ENCODE peak calls at places on chromosome 20, in six cellular contexts. One of them, this sample, is unnamed.

GRCh38 chr20:24619212-24619611 is 149.8 kb downstream of the SYNDIG1 start:
- DNase-seq in NB4: no peak
- DNase-seq in activated T-helper 9 cell treated with anti-CD3 and anti-CD28 coated beads, Interleukin-2, amount 50 U/mL, for 16 hours: no peak
- DNase-seq in stimulated activated CD4-positive, alpha-beta T cell treated with anti-CD3 and anti-CD28 coated beads, TNF-alpha, amount 100 ng/mL, for 1 hour: no peak
- DNase-seq in GF-D8: no peak
- DNase-seq in substantia nigra: no peak
- DNase-seq in this sample: no peak

GRCh38 chr20:18056174-18057105 is 1.3 kb downstream of the OVOL2 start:
- DNase-seq in NB4: peak; percentile 20
- DNase-seq in activated T-helper 9 cell treated with anti-CD3 and anti-CD28 coated beads, Interleukin-2, amount 50 U/mL, for 16 hours: no peak
- DNase-seq in stimulated activated CD4-positive, alpha-beta T cell treated with anti-CD3 and anti-CD28 coated beads, TNF-alpha, amount 100 ng/mL, for 1 hour: no peak
- DNase-seq in GF-D8: no peak
- DNase-seq in substantia nigra: no peak
- DNase-seq in this sample: no peak

GRCh38 chr20:50916257-50916656 is 15.0 kb downstream of the ADNP start:
- DNase-seq in NB4: no peak
- DNase-seq in activated T-helper 9 cell treated with anti-CD3 and anti-CD28 coated beads, Interleukin-2, amount 50 U/mL, for 16 hours: no peak
- DNase-seq in stimulated activated CD4-positive, alpha-beta T cell treated with anti-CD3 and anti-CD28 coated beads, TNF-alpha, amount 100 ng/mL, for 1 hour: no peak
- DNase-seq in GF-D8: no peak
- DNase-seq in substantia nigra: no peak
- DNase-seq in this sample: no peak

GRCh38 chr20:1952737-1953530 is 40.9 kb downstream of the PDYN start:
- DNase-seq in NB4: no peak
- DNase-seq in activated T-helper 9 cell treated with anti-CD3 and anti-CD28 coated beads, Interleukin-2, amount 50 U/mL, for 16 hours: no peak
- DNase-seq in stimulated activated CD4-positive, alpha-beta T cell treated with anti-CD3 and anti-CD28 coated beads, TNF-alpha, amount 100 ng/mL, for 1 hour: no peak
- DNase-seq in GF-D8: no peak
- DNase-seq in substantia nigra: no peak
- DNase-seq in this sample: no peak

GRCh38 chr20:51750770-51751388 is 17.3 kb downstream of the ATP9A start:
- DNase-seq in NB4: no peak
- DNase-seq in activated T-helper 9 cell treated with anti-CD3 and anti-CD28 coated beads, Interleukin-2, amount 50 U/mL, for 16 hours: no peak
- DNase-seq in stimulated activated CD4-positive, alpha-beta T cell treated with anti-CD3 and anti-CD28 coated beads, TNF-alpha, amount 100 ng/mL, for 1 hour: no peak
- DNase-seq in GF-D8: no peak
- DNase-seq in substantia nigra: no peak
- DNase-seq in this sample: no peak

GRCh38 chr20:3563548-3564177 is 92.8 kb downstream of the ATRN start:
- DNase-seq in NB4: peak; percentile 66
- DNase-seq in activated T-helper 9 cell treated with anti-CD3 and anti-CD28 coated beads, Interleukin-2, amount 50 U/mL, for 16 hours: no peak
- DNase-seq in stimulated activated CD4-positive, alpha-beta T cell treated with anti-CD3 and anti-CD28 coated beads, TNF-alpha, amount 100 ng/mL, for 1 hour: no peak
- DNase-seq in GF-D8: peak; percentile 7
- DNase-seq in substantia nigra: no peak
- DNase-seq in this sample: no peak

GRCh38 chr20:8583209-8584106 is 451.4 kb downstream of the PLCB1 start:
- DNase-seq in NB4: no peak
- DNase-seq in activated T-helper 9 cell treated with anti-CD3 and anti-CD28 coated beads, Interleukin-2, amount 50 U/mL, for 16 hours: no peak
- DNase-seq in stimulated activated CD4-positive, alpha-beta T cell treated with anti-CD3 and anti-CD28 coated beads, TNF-alpha, amount 100 ng/mL, for 1 hour: no peak
- DNase-seq in GF-D8: no peak
- DNase-seq in substantia nigra: no peak
- DNase-seq in this sample: no peak

GRCh38 chr20:8066662-8067061 is 47.1 kb upstream of the TMX4 start:
- DNase-seq in NB4: no peak
- DNase-seq in activated T-helper 9 cell treated with anti-CD3 and anti-CD28 coated beads, Interleukin-2, amount 50 U/mL, for 16 hours: no peak
- DNase-seq in stimulated activated CD4-positive, alpha-beta T cell treated with anti-CD3 and anti-CD28 coated beads, TNF-alpha, amount 100 ng/mL, for 1 hour: no peak
- DNase-seq in GF-D8: no peak
- DNase-seq in substantia nigra: no peak
- DNase-seq in this sample: no peak

GRCh38 chr20:49573900-49574416 is 6.0 kb upstream of the PTGIS start:
- DNase-seq in NB4: no peak
- DNase-seq in activated T-helper 9 cell treated with anti-CD3 and anti-CD28 coated beads, Interleukin-2, amount 50 U/mL, for 16 hours: no peak
- DNase-seq in stimulated activated CD4-positive, alpha-beta T cell treated with anti-CD3 and anti-CD28 coated beads, TNF-alpha, amount 100 ng/mL, for 1 hour: no peak
- DNase-seq in GF-D8: no peak
- DNase-seq in substantia nigra: no peak
- DNase-seq in this sample: no peak

GRCh38 chr20:21518292-21518991 is 4.6 kb upstream of the NKX2-2 start:
- DNase-seq in NB4: no peak
- DNase-seq in activated T-helper 9 cell treated with anti-CD3 and anti-CD28 coated beads, Interleukin-2, amount 50 U/mL, for 16 hours: no peak
- DNase-seq in stimulated activated CD4-positive, alpha-beta T cell treated with anti-CD3 and anti-CD28 coated beads, TNF-alpha, amount 100 ng/mL, for 1 hour: no peak
- DNase-seq in GF-D8: no peak
- DNase-seq in substantia nigra: no peak
- DNase-seq in this sample: no peak

GRCh38 chr20:33874129-33874528 is 63.0 kb downstream of the CHMP4B start:
- DNase-seq in NB4: no peak
- DNase-seq in activated T-helper 9 cell treated with anti-CD3 and anti-CD28 coated beads, Interleukin-2, amount 50 U/mL, for 16 hours: no peak
- DNase-seq in stimulated activated CD4-positive, alpha-beta T cell treated with anti-CD3 and anti-CD28 coated beads, TNF-alpha, amount 100 ng/mL, for 1 hour: no peak
- DNase-seq in GF-D8: no peak
- DNase-seq in substantia nigra: no peak
- DNase-seq in this sample: no peak

GRCh38 chr20:23434521-23435313 is 4.8 kb upstream of the CSTL1 start:
- DNase-seq in NB4: no peak
- DNase-seq in activated T-helper 9 cell treated with anti-CD3 and anti-CD28 coated beads, Interleukin-2, amount 50 U/mL, for 16 hours: no peak
- DNase-seq in stimulated activated CD4-positive, alpha-beta T cell treated with anti-CD3 and anti-CD28 coated beads, TNF-alpha, amount 100 ng/mL, for 1 hour: no peak
- DNase-seq in GF-D8: no peak
- DNase-seq in substantia nigra: no peak
- DNase-seq in this sample: no peak

GRCh38 chr20:64095455-64095854 is 11.3 kb upstream of the LKAAEAR1 start:
- DNase-seq in NB4: no peak
- DNase-seq in activated T-helper 9 cell treated with anti-CD3 and anti-CD28 coated beads, Interleukin-2, amount 50 U/mL, for 16 hours: no peak
- DNase-seq in stimulated activated CD4-positive, alpha-beta T cell treated with anti-CD3 and anti-CD28 coated beads, TNF-alpha, amount 100 ng/mL, for 1 hour: no peak
- DNase-seq in GF-D8: no peak
- DNase-seq in substantia nigra: no peak
- DNase-seq in this sample: no peak

GRCh38 chr20:57624124-57624523 is 3.9 kb upstream of the ZBP1 start:
- DNase-seq in NB4: no peak
- DNase-seq in activated T-helper 9 cell treated with anti-CD3 and anti-CD28 coated beads, Interleukin-2, amount 50 U/mL, for 16 hours: no peak
- DNase-seq in stimulated activated CD4-positive, alpha-beta T cell treated with anti-CD3 and anti-CD28 coated beads, TNF-alpha, amount 100 ng/mL, for 1 hour: no peak
- DNase-seq in GF-D8: no peak
- DNase-seq in substantia nigra: no peak
- DNase-seq in this sample: no peak

GRCh38 chr20:48649104-48649626 is 178.6 kb downstream of the PREX1 start:
- DNase-seq in NB4: no peak
- DNase-seq in activated T-helper 9 cell treated with anti-CD3 and anti-CD28 coated beads, Interleukin-2, amount 50 U/mL, for 16 hours: no peak
- DNase-seq in stimulated activated CD4-positive, alpha-beta T cell treated with anti-CD3 and anti-CD28 coated beads, TNF-alpha, amount 100 ng/mL, for 1 hour: no peak
- DNase-seq in GF-D8: no peak
- DNase-seq in substantia nigra: no peak
- DNase-seq in this sample: no peak

GRCh38 chr20:32437391-32438074 is 79.4 kb downstream of the ASXL1 start:
- DNase-seq in NB4: no peak
- DNase-seq in activated T-helper 9 cell treated with anti-CD3 and anti-CD28 coated beads, Interleukin-2, amount 50 U/mL, for 16 hours: no peak
- DNase-seq in stimulated activated CD4-positive, alpha-beta T cell treated with anti-CD3 and anti-CD28 coated beads, TNF-alpha, amount 100 ng/mL, for 1 hour: no peak
- DNase-seq in GF-D8: no peak
- DNase-seq in substantia nigra: no peak
- DNase-seq in this sample: no peak

GRCh38 chr20:63060057-63060991 is 53.6 kb upstream of the BHLHE23 start:
- DNase-seq in NB4: no peak
- DNase-seq in activated T-helper 9 cell treated with anti-CD3 and anti-CD28 coated beads, Interleukin-2, amount 50 U/mL, for 16 hours: no peak
- DNase-seq in stimulated activated CD4-positive, alpha-beta T cell treated with anti-CD3 and anti-CD28 coated beads, TNF-alpha, amount 100 ng/mL, for 1 hour: no peak
- DNase-seq in GF-D8: no peak
- DNase-seq in substantia nigra: no peak
- DNase-seq in this sample: no peak

GRCh38 chr20:48209102-48209501 is 423.8 kb upstream of the SULF2 start:
- DNase-seq in NB4: no peak
- DNase-seq in activated T-helper 9 cell treated with anti-CD3 and anti-CD28 coated beads, Interleukin-2, amount 50 U/mL, for 16 hours: no peak
- DNase-seq in stimulated activated CD4-positive, alpha-beta T cell treated with anti-CD3 and anti-CD28 coated beads, TNF-alpha, amount 100 ng/mL, for 1 hour: no peak
- DNase-seq in GF-D8: no peak
- DNase-seq in substantia nigra: no peak
- DNase-seq in this sample: no peak

GRCh38 chr20:1331101-1331500 is 2.2 kb upstream of the SDCBP2 start:
- DNase-seq in NB4: no peak
- DNase-seq in activated T-helper 9 cell treated with anti-CD3 and anti-CD28 coated beads, Interleukin-2, amount 50 U/mL, for 16 hours: no peak
- DNase-seq in stimulated activated CD4-positive, alpha-beta T cell treated with anti-CD3 and anti-CD28 coated beads, TNF-alpha, amount 100 ng/mL, for 1 hour: no peak
- DNase-seq in GF-D8: no peak
- DNase-seq in substantia nigra: no peak
- DNase-seq in this sample: no peak

GRCh38 chr20:62258499-62259293 is 20.4 kb downstream of the OSBPL2 start:
- DNase-seq in NB4: no peak
- DNase-seq in activated T-helper 9 cell treated with anti-CD3 and anti-CD28 coated beads, Interleukin-2, amount 50 U/mL, for 16 hours: no peak
- DNase-seq in stimulated activated CD4-positive, alpha-beta T cell treated with anti-CD3 and anti-CD28 coated beads, TNF-alpha, amount 100 ng/mL, for 1 hour: no peak
- DNase-seq in GF-D8: no peak
- DNase-seq in substantia nigra: peak; percentile 20
- DNase-seq in this sample: no peak

GRCh38 chr20:53827996-53828672 is 234.5 kb upstream of the ZNF217 start:
- DNase-seq in NB4: no peak
- DNase-seq in activated T-helper 9 cell treated with anti-CD3 and anti-CD28 coated beads, Interleukin-2, amount 50 U/mL, for 16 hours: no peak
- DNase-seq in stimulated activated CD4-positive, alpha-beta T cell treated with anti-CD3 and anti-CD28 coated beads, TNF-alpha, amount 100 ng/mL, for 1 hour: no peak
- DNase-seq in GF-D8: no peak
- DNase-seq in substantia nigra: no peak
- DNase-seq in this sample: no peak

GRCh38 chr20:32460231-32460630 is 102.1 kb downstream of the ASXL1 start:
- DNase-seq in NB4: no peak
- DNase-seq in activated T-helper 9 cell treated with anti-CD3 and anti-CD28 coated beads, Interleukin-2, amount 50 U/mL, for 16 hours: no peak
- DNase-seq in stimulated activated CD4-positive, alpha-beta T cell treated with anti-CD3 and anti-CD28 coated beads, TNF-alpha, amount 100 ng/mL, for 1 hour: no peak
- DNase-seq in GF-D8: no peak
- DNase-seq in substantia nigra: no peak
- DNase-seq in this sample: no peak

GRCh38 chr20:36050436-36051317 is 82.3 kb downstream of the CNBD2 start:
- DNase-seq in NB4: peak; percentile 96
- DNase-seq in activated T-helper 9 cell treated with anti-CD3 and anti-CD28 coated beads, Interleukin-2, amount 50 U/mL, for 16 hours: peak; percentile 86
- DNase-seq in stimulated activated CD4-positive, alpha-beta T cell treated with anti-CD3 and anti-CD28 coated beads, TNF-alpha, amount 100 ng/mL, for 1 hour: peak; percentile 83
- DNase-seq in GF-D8: peak; percentile 69
- DNase-seq in substantia nigra: peak; percentile 87
- DNase-seq in this sample: peak; percentile 90

GRCh38 chr20:53642196-53643030 is 48.8 kb upstream of the ZNF217 start:
- DNase-seq in NB4: peak; percentile 96
- DNase-seq in activated T-helper 9 cell treated with anti-CD3 and anti-CD28 coated beads, Interleukin-2, amount 50 U/mL, for 16 hours: no peak
- DNase-seq in stimulated activated CD4-positive, alpha-beta T cell treated with anti-CD3 and anti-CD28 coated beads, TNF-alpha, amount 100 ng/mL, for 1 hour: no peak
- DNase-seq in GF-D8: peak; percentile 87
- DNase-seq in substantia nigra: peak; percentile 1
- DNase-seq in this sample: no peak

GRCh38 chr20:36919715-36920333 is 31.7 kb downstream of the SAMHD1 start:
- DNase-seq in NB4: peak; percentile 69
- DNase-seq in activated T-helper 9 cell treated with anti-CD3 and anti-CD28 coated beads, Interleukin-2, amount 50 U/mL, for 16 hours: no peak
- DNase-seq in stimulated activated CD4-positive, alpha-beta T cell treated with anti-CD3 and anti-CD28 coated beads, TNF-alpha, amount 100 ng/mL, for 1 hour: no peak
- DNase-seq in GF-D8: peak; percentile 23
- DNase-seq in substantia nigra: no peak
- DNase-seq in this sample: no peak